ENCODE peak calls at places on chromosome 20, in five cellular contexts. One of them, this sample, is unnamed.

GRCh38 chr20:38412877-38413577 is 22.1 kb downstream of the SNHG17 start:
- DNase-seq in K562: no peak
- DNase-seq in spleen: no peak
- DNase-seq in HCT116: no peak
- DNase-seq in prostate gland: no peak
- DNase-seq in this sample: no peak

GRCh38 chr20:35314460-35315198 is 22.4 kb upstream of the FAM83C start:
- DNase-seq in K562: no peak
- DNase-seq in spleen: no peak
- DNase-seq in HCT116: no peak
- DNase-seq in prostate gland: no peak
- DNase-seq in this sample: no peak

GRCh38 chr20:23641936-23642751 is 4.4 kb upstream of the CST3 start:
- DNase-seq in K562: no peak
- DNase-seq in spleen: no peak
- DNase-seq in HCT116: no peak
- DNase-seq in prostate gland: no peak
- DNase-seq in this sample: no peak

GRCh38 chr20:21191839-21192238 is 66.0 kb downstream of the KIZ start:
- DNase-seq in K562: no peak
- DNase-seq in spleen: no peak
- DNase-seq in HCT116: no peak
- DNase-seq in prostate gland: no peak
- DNase-seq in this sample: no peak

GRCh38 chr20:50794181-50794845 is 548 bp upstream of the BCAS4 start:
- DNase-seq in K562: no peak
- DNase-seq in spleen: peak
- DNase-seq in HCT116: no peak
- DNase-seq in prostate gland: no peak
- DNase-seq in this sample: no peak

GRCh38 chr20:4910951-4911350 is 90.4 kb downstream of the SLC23A2 start:
- DNase-seq in K562: no peak
- DNase-seq in spleen: no peak
- DNase-seq in HCT116: no peak
- DNase-seq in prostate gland: no peak
- DNase-seq in this sample: no peak

GRCh38 chr20:50344232-50345071 is 153.8 kb downstream of the CEBPB start:
- DNase-seq in K562: peak
- DNase-seq in spleen: no peak
- DNase-seq in HCT116: no peak
- DNase-seq in prostate gland: no peak
- DNase-seq in this sample: no peak

GRCh38 chr20:59518881-59519706 is 85.2 kb upstream of the PHACTR3 start:
- DNase-seq in K562: peak
- DNase-seq in spleen: no peak
- DNase-seq in HCT116: peak
- DNase-seq in prostate gland: no peak
- DNase-seq in this sample: no peak

GRCh38 chr20:60906555-60906954 is 345.5 kb upstream of the CDH4 start:
- DNase-seq in K562: no peak
- DNase-seq in spleen: no peak
- DNase-seq in HCT116: no peak
- DNase-seq in prostate gland: no peak
- DNase-seq in this sample: no peak

GRCh38 chr20:10861086-10861485 is 187.3 kb upstream of the JAG1 start:
- DNase-seq in K562: no peak
- DNase-seq in spleen: no peak
- DNase-seq in HCT116: no peak
- DNase-seq in prostate gland: no peak
- DNase-seq in this sample: no peak

GRCh38 chr20:30593572-30593971 is 663.9 kb upstream of the DEFB115 start:
- DNase-seq in K562: no peak
- DNase-seq in spleen: no peak
- DNase-seq in HCT116: no peak
- DNase-seq in prostate gland: no peak
- DNase-seq in this sample: no peak

GRCh38 chr20:53019464-53019863 is 47.3 kb downstream of the TSHZ2 start:
- DNase-seq in K562: no peak
- DNase-seq in spleen: no peak
- DNase-seq in HCT116: no peak
- DNase-seq in prostate gland: no peak
- DNase-seq in this sample: no peak

GRCh38 chr20:50654899-50655298 is 36.4 kb downstream of the RIPOR3 start:
- DNase-seq in K562: no peak
- DNase-seq in spleen: no peak
- DNase-seq in HCT116: no peak
- DNase-seq in prostate gland: no peak
- DNase-seq in this sample: no peak

GRCh38 chr20:24497851-24498250 is 28.4 kb downstream of the SYNDIG1 start:
- DNase-seq in K562: no peak
- DNase-seq in spleen: no peak
- DNase-seq in HCT116: no peak
- DNase-seq in prostate gland: no peak
- DNase-seq in this sample: no peak

GRCh38 chr20:58623579-58624473 is 27.3 kb upstream of the STX16 start:
- DNase-seq in K562: peak
- DNase-seq in spleen: peak
- DNase-seq in HCT116: peak
- DNase-seq in prostate gland: no peak
- DNase-seq in this sample: peak

GRCh38 chr20:49769125-49769581 is 43.5 kb upstream of the SLC9A8 start:
- DNase-seq in K562: no peak
- DNase-seq in spleen: no peak
- DNase-seq in HCT116: no peak
- DNase-seq in prostate gland: no peak
- DNase-seq in this sample: no peak

GRCh38 chr20:46178891-46179290 is 60.8 kb downstream of the CD40 start:
- DNase-seq in K562: no peak
- DNase-seq in spleen: no peak
- DNase-seq in HCT116: no peak
- DNase-seq in prostate gland: no peak
- DNase-seq in this sample: no peak

GRCh38 chr20:21265457-21266190 is 37.5 kb upstream of the XRN2 start:
- DNase-seq in K562: no peak
- DNase-seq in spleen: no peak
- DNase-seq in HCT116: no peak
- DNase-seq in prostate gland: no peak
- DNase-seq in this sample: no peak

GRCh38 chr20:59386819-59387218 is 86.4 kb downstream of the EDN3 start:
- DNase-seq in K562: no peak
- DNase-seq in spleen: no peak
- DNase-seq in HCT116: no peak
- DNase-seq in prostate gland: no peak
- DNase-seq in this sample: no peak

DNA sequence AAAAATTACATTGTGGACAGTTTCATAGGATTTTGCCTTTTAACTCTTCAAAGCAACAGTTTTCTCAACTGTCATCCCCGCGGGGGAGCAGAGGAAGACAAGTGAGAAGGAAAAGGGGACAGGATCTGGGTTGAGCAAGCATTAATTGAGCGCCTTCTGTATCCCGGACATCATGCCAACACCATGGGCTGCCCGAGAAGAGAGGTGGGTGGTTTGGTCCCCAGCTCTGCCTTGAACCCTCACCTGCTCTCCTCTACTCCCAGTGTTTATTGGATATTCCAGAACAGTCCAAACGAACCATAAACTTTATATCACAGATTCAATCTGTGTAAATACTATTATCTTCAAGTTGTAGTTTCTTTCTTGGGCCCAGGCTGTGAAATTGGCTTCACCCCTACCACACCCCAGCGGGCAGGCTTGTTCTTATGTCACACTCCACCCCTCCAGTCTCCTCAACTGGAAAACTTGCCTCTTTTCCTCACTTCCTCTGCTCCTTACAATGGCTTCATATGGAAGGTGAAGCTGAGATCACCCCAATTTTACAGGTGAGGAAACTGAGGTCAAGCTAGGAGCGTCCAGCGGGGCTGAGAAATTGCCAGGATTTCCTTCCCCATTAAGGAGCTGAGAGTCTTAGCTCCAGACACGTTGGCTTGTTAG is 6.0 kb downstream of the PCK1 start:
- DNase-seq in K562: no peak
- DNase-seq in spleen: peak
- DNase-seq in HCT116: no peak
- DNase-seq in prostate gland: no peak
- DNase-seq in this sample: no peak
- TF ChIP-seq POLR2A in K562: no peak
- TF ChIP-seq POLR2A in spleen: no peak
- TF ChIP-seq POLR2A in HCT116: no peak
- TF ChIP-seq POLR2A in prostate gland: no peak
- TF ChIP-seq POLR2A in this sample: no peak

GRCh38 chr20:16170406-16170971 is 402.8 kb downstream of the KIF16B start:
- DNase-seq in K562: no peak
- DNase-seq in spleen: no peak
- DNase-seq in HCT116: no peak
- DNase-seq in prostate gland: no peak
- DNase-seq in this sample: no peak

GRCh38 chr20:16171180-16171579 is 402.1 kb downstream of the KIF16B start:
- DNase-seq in K562: no peak
- DNase-seq in spleen: no peak
- DNase-seq in HCT116: no peak
- DNase-seq in prostate gland: no peak
- DNase-seq in this sample: no peak

GRCh38 chr20:16173044-16173443 is 400.2 kb downstream of the KIF16B start:
- DNase-seq in K562: no peak
- DNase-seq in spleen: no peak
- DNase-seq in HCT116: no peak
- DNase-seq in prostate gland: no peak
- DNase-seq in this sample: no peak

GRCh38 chr20:16167423-16167822 is 405.8 kb downstream of the KIF16B start:
- DNase-seq in K562: no peak
- DNase-seq in spleen: no peak
- DNase-seq in HCT116: no peak
- DNase-seq in prostate gland: no peak
- DNase-seq in this sample: no peak
- TF ChIP-seq POLR2AphosphoS5 in K562: no peak
- TF ChIP-seq POLR2AphosphoS5 in spleen: no peak
- TF ChIP-seq POLR2AphosphoS5 in HCT116: no peak
- TF ChIP-seq POLR2AphosphoS5 in prostate gland: no peak
- TF ChIP-seq POLR2AphosphoS5 in this sample: no peak

GRCh38 chr20:2559641-2560040 is 23.3 kb downstream of the TMC2 start:
- DNase-seq in K562: no peak
- DNase-seq in spleen: no peak
- DNase-seq in HCT116: no peak
- DNase-seq in prostate gland: no peak
- DNase-seq in this sample: no peak
- H3K4me3 ChIP-seq in K562: no peak
- H3K4me3 ChIP-seq in spleen: no peak
- H3K4me3 ChIP-seq in HCT116: no peak
- H3K4me3 ChIP-seq in prostate gland: no peak
- H3K4me3 ChIP-seq in this sample: no peak

DNA sequence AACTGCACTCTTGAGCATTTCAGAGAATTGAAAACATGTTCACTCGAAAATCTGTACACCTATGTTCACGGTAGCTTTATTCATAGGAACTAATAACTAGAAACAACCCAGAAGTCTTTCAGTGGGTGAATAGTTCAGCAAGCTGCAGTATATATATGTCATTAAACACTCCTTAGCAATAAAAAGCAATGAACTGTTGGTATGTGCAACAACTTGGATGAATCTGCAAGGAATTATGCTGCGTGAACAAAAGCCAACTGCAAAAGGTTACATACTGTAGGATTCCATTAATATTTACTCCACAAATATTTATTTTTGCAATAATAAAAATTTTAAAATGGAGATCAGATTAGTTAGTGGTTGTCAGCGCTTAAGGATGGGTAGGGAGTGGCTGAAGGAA is 22.1 kb upstream of the FKBP1A start:
- DNase-seq in K562: no peak
- DNase-seq in spleen: no peak
- DNase-seq in HCT116: no peak
- DNase-seq in prostate gland: no peak
- DNase-seq in this sample: no peak
- TF ChIP-seq POLR2A in K562: no peak
- TF ChIP-seq POLR2A in spleen: no peak
- TF ChIP-seq POLR2A in HCT116: no peak
- TF ChIP-seq POLR2A in prostate gland: no peak
- TF ChIP-seq POLR2A in this sample: no peak

DNA sequence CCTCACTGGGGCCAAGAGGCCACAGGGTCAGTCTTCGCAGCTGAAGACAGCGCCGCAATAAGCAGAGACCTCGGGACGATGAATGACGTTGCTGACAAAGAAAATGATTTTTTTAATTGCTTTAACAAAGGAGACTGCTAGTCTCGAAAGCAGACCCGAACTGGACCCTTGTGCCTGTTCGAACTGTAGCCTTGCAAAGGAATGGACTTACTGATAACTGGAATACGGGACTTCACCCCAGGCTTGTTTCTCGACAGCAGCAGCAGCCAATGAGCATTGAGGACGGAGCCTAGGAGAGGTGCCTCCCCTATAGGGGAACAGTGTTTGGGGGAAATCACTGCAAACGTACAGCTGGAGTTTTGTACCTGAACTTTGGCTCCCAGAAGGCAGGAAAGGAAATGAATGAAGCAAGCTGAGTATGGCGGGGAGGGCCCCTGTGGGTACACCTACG is 1.3 kb upstream of the TAF4 start:
- DNase-seq in K562: peak
- DNase-seq in spleen: peak
- DNase-seq in HCT116: no peak
- DNase-seq in prostate gland: no peak
- DNase-seq in this sample: peak
- TF ChIP-seq POLR2AphosphoS5 in K562: no peak
- TF ChIP-seq POLR2AphosphoS5 in spleen: no peak
- TF ChIP-seq POLR2AphosphoS5 in HCT116: no peak
- TF ChIP-seq POLR2AphosphoS5 in prostate gland: no peak
- TF ChIP-seq POLR2AphosphoS5 in this sample: no peak

This sample was measured in breast epithelium.